ENCODE peak calls at places on chromosomes 13 and 19, in five cellular contexts. One of them, this sample, is unnamed.

GRCh38 chr13:41065098-41065497 is 3.8 kb downstream of the WBP4 start:
- DNase-seq in H54: no peak
- DNase-seq in heart left ventricle: no peak
- DNase-seq in ovary: no peak
- DNase-seq in IMR-90: peak
- DNase-seq in this sample: peak

GRCh38 chr19:6532244-6532999 is 1.6 kb downstream of the TNFSF9 start:
- DNase-seq in H54: no peak
- DNase-seq in ovary: no peak
- DNase-seq in heart left ventricle: no peak
- DNase-seq in IMR-90: no peak
- DNase-seq in this sample: no peak

GRCh38 chr19:4744451-4745170 is 21.0 kb upstream of the DPP9 start:
- DNase-seq in ovary: peak
- DNase-seq in heart left ventricle: no peak
- DNase-seq in H54: peak
- DNase-seq in IMR-90: peak
- DNase-seq in this sample: no peak

GRCh38 chr19:34838753-34839431 is 65.9 kb upstream of the ZNF599 start:
- DNase-seq in IMR-90: no peak
- DNase-seq in ovary: no peak
- DNase-seq in heart left ventricle: no peak
- DNase-seq in H54: no peak
- DNase-seq in this sample: peak

GRCh38 chr13:111117289-111117688 is 2.2 kb downstream of the ARHGEF7 start:
- DNase-seq in IMR-90: no peak
- DNase-seq in heart left ventricle: no peak
- DNase-seq in H54: no peak
- DNase-seq in ovary: no peak
- DNase-seq in this sample: no peak

GRCh38 chr13:111491021-111491420 is 170.6 kb downstream of the TEX29 start:
- DNase-seq in heart left ventricle: no peak
- DNase-seq in ovary: no peak
- DNase-seq in H54: no peak
- DNase-seq in IMR-90: no peak
- DNase-seq in this sample: no peak

GRCh38 chr13:43307221-43307920 is 284.0 kb downstream of the DNAJC15 start:
- DNase-seq in heart left ventricle: no peak
- DNase-seq in IMR-90: no peak
- DNase-seq in ovary: no peak
- DNase-seq in H54: no peak
- DNase-seq in this sample: no peak

GRCh38 chr13:98411617-98412310 is 165.1 kb downstream of the STK24 start:
- DNase-seq in ovary: no peak
- DNase-seq in H54: no peak
- DNase-seq in heart left ventricle: no peak
- DNase-seq in IMR-90: no peak
- DNase-seq in this sample: no peak

GRCh38 chr19:21335721-21336120 is 6.5 kb upstream of the ZNF708 start:
- DNase-seq in ovary: no peak
- DNase-seq in IMR-90: no peak
- DNase-seq in H54: no peak
- DNase-seq in heart left ventricle: no peak
- DNase-seq in this sample: peak

GRCh38 chr13:21152251-21152899 is 24.0 kb downstream of the SKA3 start:
- DNase-seq in ovary: no peak
- DNase-seq in IMR-90: no peak
- DNase-seq in H54: no peak
- DNase-seq in heart left ventricle: no peak
- DNase-seq in this sample: no peak

GRCh38 chr13:21147827-21148226 is 28.5 kb downstream of the SKA3 start:
- DNase-seq in IMR-90: no peak
- DNase-seq in H54: no peak
- DNase-seq in heart left ventricle: no peak
- DNase-seq in ovary: no peak
- DNase-seq in this sample: no peak

GRCh38 chr13:21149568-21149967 is 26.8 kb downstream of the SKA3 start:
- DNase-seq in heart left ventricle: no peak
- DNase-seq in ovary: no peak
- DNase-seq in IMR-90: peak
- DNase-seq in H54: no peak
- DNase-seq in this sample: no peak

GRCh38 chr13:21150013-21150412 is 26.3 kb downstream of the SKA3 start:
- DNase-seq in ovary: no peak
- DNase-seq in H54: no peak
- DNase-seq in heart left ventricle: no peak
- DNase-seq in IMR-90: no peak
- DNase-seq in this sample: no peak

GRCh38 chr13:21148557-21149258 is 27.6 kb downstream of the SKA3 start:
- DNase-seq in H54: no peak
- DNase-seq in heart left ventricle: no peak
- DNase-seq in ovary: no peak
- DNase-seq in IMR-90: no peak
- DNase-seq in this sample: no peak
- TF ChIP-seq POLR2A in H54: no peak
- TF ChIP-seq POLR2A in heart left ventricle: no peak
- TF ChIP-seq POLR2A in ovary: no peak
- TF ChIP-seq POLR2A in IMR-90: no peak
- TF ChIP-seq POLR2A in this sample: no peak

GRCh38 chr13:22193070-22193469 is 522.2 kb downstream of the FGF9 start:
- DNase-seq in ovary: no peak
- DNase-seq in IMR-90: no peak
- DNase-seq in heart left ventricle: no peak
- DNase-seq in H54: no peak
- DNase-seq in this sample: no peak

GRCh38 chr13:22196777-22197176 is 525.9 kb downstream of the FGF9 start:
- DNase-seq in heart left ventricle: no peak
- DNase-seq in ovary: no peak
- DNase-seq in H54: no peak
- DNase-seq in IMR-90: no peak
- DNase-seq in this sample: no peak

GRCh38 chr13:22198001-22198400 is 527.1 kb downstream of the FGF9 start:
- DNase-seq in IMR-90: no peak
- DNase-seq in H54: no peak
- DNase-seq in ovary: no peak
- DNase-seq in heart left ventricle: no peak
- DNase-seq in this sample: no peak

GRCh38 chr13:22195726-22196125 is 524.9 kb downstream of the FGF9 start:
- DNase-seq in H54: no peak
- DNase-seq in heart left ventricle: no peak
- DNase-seq in IMR-90: no peak
- DNase-seq in ovary: no peak
- DNase-seq in this sample: no peak

DNA sequence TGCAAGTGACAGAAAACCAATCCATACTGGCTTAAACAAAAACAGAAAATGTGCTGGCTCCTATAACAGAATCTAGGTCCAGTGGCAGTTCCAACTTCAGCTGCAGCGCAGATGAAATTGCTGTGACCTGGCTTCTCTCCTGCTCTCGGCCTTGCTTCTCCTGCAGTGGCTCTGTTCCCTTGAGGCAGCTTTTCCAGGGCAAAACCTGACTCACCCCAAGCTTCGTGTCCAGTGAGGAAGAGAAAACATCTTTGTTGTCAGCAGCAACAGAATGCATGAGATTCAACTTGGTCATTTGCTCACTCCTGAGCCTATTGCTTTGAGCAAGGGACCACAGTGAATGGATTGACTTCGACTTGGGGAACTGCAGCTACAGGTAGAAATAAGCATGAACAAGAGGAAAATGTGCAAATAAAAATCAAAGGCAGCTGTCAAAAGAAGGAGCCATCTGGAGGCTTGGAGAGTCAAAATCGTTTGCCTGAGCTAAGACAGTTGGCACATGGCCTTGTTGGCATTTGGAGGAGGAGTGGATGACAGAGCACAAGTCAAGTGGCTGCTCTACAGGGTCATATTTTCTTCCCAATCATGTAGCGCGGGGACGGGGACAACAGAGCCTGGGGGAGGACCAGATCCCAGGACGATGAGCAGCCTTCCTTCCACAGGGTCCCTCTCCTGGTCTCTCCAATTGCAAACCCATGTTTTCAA is 523.4 kb downstream of the FGF9 start:
- DNase-seq in IMR-90: no peak
- DNase-seq in H54: no peak
- DNase-seq in heart left ventricle: no peak
- DNase-seq in ovary: no peak
- DNase-seq in this sample: no peak
- TF ChIP-seq POLR2A in IMR-90: no peak
- TF ChIP-seq POLR2A in H54: no peak
- TF ChIP-seq POLR2A in heart left ventricle: no peak
- TF ChIP-seq POLR2A in ovary: no peak
- TF ChIP-seq POLR2A in this sample: no peak

GRCh38 chr19:46723023-46723461 is 6.1 kb upstream of the PRKD2 start:
- DNase-seq in H54: no peak
- DNase-seq in heart left ventricle: peak
- DNase-seq in ovary: no peak
- DNase-seq in IMR-90: no peak
- DNase-seq in this sample: no peak
- TF ChIP-seq POLR2A in H54: no peak
- TF ChIP-seq POLR2A in heart left ventricle: no peak
- TF ChIP-seq POLR2A in ovary: no peak
- TF ChIP-seq POLR2A in IMR-90: no peak
- TF ChIP-seq POLR2A in this sample: no peak

DNA sequence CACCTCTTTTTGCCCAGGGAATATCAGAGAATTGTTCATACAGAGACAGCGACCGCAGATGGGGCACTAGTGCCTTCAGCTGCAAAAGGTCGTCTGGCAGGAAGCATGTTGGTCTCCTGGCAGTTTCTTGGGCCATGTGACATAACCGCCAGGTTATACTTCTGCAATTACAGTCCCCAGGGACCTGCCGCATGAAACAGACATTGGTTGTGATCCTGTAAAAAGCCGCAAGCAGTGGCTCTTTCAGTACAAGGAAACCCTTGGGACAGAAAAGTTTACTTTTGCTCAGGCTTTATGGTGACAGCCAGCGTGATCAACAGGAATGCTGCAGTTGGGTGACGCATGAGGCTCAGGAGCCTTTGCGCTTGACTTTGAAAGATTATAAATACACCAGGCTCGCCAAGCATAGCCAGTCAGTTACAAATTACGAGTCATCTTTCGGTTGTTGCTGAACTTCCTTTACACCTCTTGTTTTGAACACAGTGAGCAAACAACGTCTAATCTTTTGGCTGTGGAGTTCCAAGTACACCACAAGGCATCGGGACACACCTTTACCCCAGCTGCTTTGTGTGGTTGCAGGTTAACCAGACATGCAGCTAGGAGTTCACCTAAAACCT is 50.5 kb upstream of the UBE2L5 start:
- DNase-seq in IMR-90: peak
- DNase-seq in H54: peak
- DNase-seq in ovary: no peak
- DNase-seq in heart left ventricle: no peak
- DNase-seq in this sample: no peak
- TF ChIP-seq POLR2A in IMR-90: no peak
- TF ChIP-seq POLR2A in H54: no peak
- TF ChIP-seq POLR2A in ovary: no peak
- TF ChIP-seq POLR2A in heart left ventricle: no peak
- TF ChIP-seq POLR2A in this sample: no peak

GRCh38 chr19:10317045-10317856 is 1.4 kb upstream of the FDX2 start:
- DNase-seq in heart left ventricle: no peak
- DNase-seq in ovary: no peak
- DNase-seq in IMR-90: no peak
- DNase-seq in H54: no peak
- DNase-seq in this sample: no peak

GRCh38 chr19:10316229-10317044 is 622 bp upstream of the FDX2 start:
- DNase-seq in ovary: no peak
- DNase-seq in IMR-90: no peak
- DNase-seq in H54: no peak
- DNase-seq in heart left ventricle: no peak
- DNase-seq in this sample: peak

GRCh38 chr19:10318807-10319426 is 3.1 kb upstream of the FDX2 start:
- DNase-seq in heart left ventricle: no peak
- DNase-seq in H54: no peak
- DNase-seq in ovary: no peak
- DNase-seq in IMR-90: no peak
- DNase-seq in this sample: no peak

GRCh38 chr19:10317857-10318462 is 2.1 kb upstream of the FDX2 start:
- DNase-seq in IMR-90: no peak
- DNase-seq in heart left ventricle: no peak
- DNase-seq in ovary: no peak
- DNase-seq in H54: no peak
- DNase-seq in this sample: no peak

GRCh38 chr19:10315335-10316214 is at the start of gene FDX2:
- DNase-seq in IMR-90: peak
- DNase-seq in ovary: peak
- DNase-seq in H54: peak
- DNase-seq in heart left ventricle: peak
- DNase-seq in this sample: peak
- TF ChIP-seq POLR2A in IMR-90: no peak
- TF ChIP-seq POLR2A in ovary: peak
- TF ChIP-seq POLR2A in H54: peak
- TF ChIP-seq POLR2A in heart left ventricle: peak
- TF ChIP-seq POLR2A in this sample: peak

This sample was measured in erythroblast.